ENCODE peak calls at places on chromosomes 6 and 20, in five cellular contexts. One of them, this sample, is unnamed.

GRCh38 chr6:139448094-139448649 is 73.7 kb upstream of the CITED2 start:
- DNase-seq in NCI-H2029: no peak
- DNase-seq in LoVo: no peak
- DNase-seq in NCI-H774: no peak
- DNase-seq in EL: peak
- DNase-seq in this sample: no peak

GRCh38 chr20:32763202-32763999 is 1.2 kb downstream of the DNMT3B start:
- DNase-seq in LoVo: peak
- DNase-seq in NCI-H774: peak
- DNase-seq in EL: no peak
- DNase-seq in NCI-H2029: no peak
- DNase-seq in this sample: no peak

GRCh38 chr6:33954453-33954852 is 150.7 kb upstream of the MLN start:
- DNase-seq in NCI-H2029: no peak
- DNase-seq in LoVo: no peak
- DNase-seq in NCI-H774: no peak
- DNase-seq in EL: no peak
- DNase-seq in this sample: no peak

GRCh38 chr20:32970973-32971300 is 33.3 kb downstream of the SUN5 start:
- DNase-seq in NCI-H774: no peak
- DNase-seq in NCI-H2029: no peak
- DNase-seq in LoVo: no peak
- DNase-seq in EL: no peak
- DNase-seq in this sample: no peak

GRCh38 chr6:138291849-138292181 is 73.5 kb upstream of the PBOV1 start:
- DNase-seq in LoVo: no peak
- DNase-seq in EL: no peak
- DNase-seq in NCI-H2029: no peak
- DNase-seq in NCI-H774: no peak
- DNase-seq in this sample: no peak

GRCh38 chr6:48560408-48560807 is 449.4 kb upstream of the PTCHD4 start:
- DNase-seq in NCI-H2029: no peak
- DNase-seq in LoVo: no peak
- DNase-seq in NCI-H774: no peak
- DNase-seq in EL: peak
- DNase-seq in this sample: no peak

GRCh38 chr6:112956696-112957525 is 609.8 kb downstream of the RFPL4B start:
- DNase-seq in EL: peak
- DNase-seq in NCI-H2029: no peak
- DNase-seq in NCI-H774: no peak
- DNase-seq in LoVo: no peak
- DNase-seq in this sample: no peak

GRCh38 chr6:135537782-135538301 is 40.3 kb upstream of the AHI1 start:
- DNase-seq in NCI-H774: no peak
- DNase-seq in NCI-H2029: no peak
- DNase-seq in EL: peak
- DNase-seq in LoVo: no peak
- DNase-seq in this sample: no peak

GRCh38 chr6:75363304-75363703 is 78.7 kb upstream of the TMEM30A start:
- DNase-seq in NCI-H774: no peak
- DNase-seq in EL: no peak
- DNase-seq in LoVo: no peak
- DNase-seq in NCI-H2029: no peak
- DNase-seq in this sample: no peak

GRCh38 chr20:41089555-41089954 is 47.8 kb upstream of the PLCG1 start:
- DNase-seq in NCI-H2029: no peak
- DNase-seq in NCI-H774: no peak
- DNase-seq in EL: no peak
- DNase-seq in LoVo: no peak
- DNase-seq in this sample: no peak

GRCh38 chr20:64079273-64080012 is at the start of gene RGS19:
- DNase-seq in NCI-H774: peak
- DNase-seq in NCI-H2029: no peak
- DNase-seq in EL: peak
- DNase-seq in LoVo: peak
- DNase-seq in this sample: no peak

GRCh38 chr6:166361080-166361429 is 18.7 kb upstream of the SFT2D1 start:
- DNase-seq in EL: no peak
- DNase-seq in NCI-H774: no peak
- DNase-seq in LoVo: no peak
- DNase-seq in NCI-H2029: no peak
- DNase-seq in this sample: no peak

GRCh38 chr6:33018904-33019303 is 9.5 kb upstream of the HLA-DOA start:
- DNase-seq in NCI-H2029: peak
- DNase-seq in NCI-H774: peak
- DNase-seq in EL: peak
- DNase-seq in LoVo: peak
- DNase-seq in this sample: peak

This sample was measured in ureter.